ENCODE peak calls at places on chromosomes 2 and 18, in four cellular contexts. One of them, this sample, is unnamed.

GRCh38 chr2:102159295-102159694 is 16.7 kb downstream of the IL1R1 start:
- DNase-seq in stromal cell of bone marrow: no peak
- DNase-seq in HTR-8/SVneo: no peak
- DNase-seq in substantia nigra: no peak
- DNase-seq in this sample: peak

GRCh38 chr2:100416397-100416938 is 1.0 kb downstream of the CHST10 start:
- DNase-seq in stromal cell of bone marrow: no peak
- DNase-seq in HTR-8/SVneo: no peak
- DNase-seq in substantia nigra: no peak
- DNase-seq in this sample: no peak

GRCh38 chr2:49490710-49491109 is 336.4 kb upstream of the FSHR start:
- DNase-seq in stromal cell of bone marrow: no peak
- DNase-seq in HTR-8/SVneo: no peak
- DNase-seq in substantia nigra: peak
- DNase-seq in this sample: no peak

GRCh38 chr2:174888136-174888535 is 117.0 kb downstream of the CHN1 start:
- DNase-seq in stromal cell of bone marrow: no peak
- DNase-seq in HTR-8/SVneo: no peak
- DNase-seq in substantia nigra: no peak
- DNase-seq in this sample: no peak

GRCh38 chr2:169676357-169676756 is 17.8 kb downstream of the CFAP210 start:
- DNase-seq in stromal cell of bone marrow: no peak
- DNase-seq in HTR-8/SVneo: no peak
- DNase-seq in substantia nigra: no peak
- DNase-seq in this sample: no peak

GRCh38 chr2:232643147-232643425 is 9.7 kb downstream of the EFHD1 start:
- DNase-seq in stromal cell of bone marrow: no peak
- DNase-seq in HTR-8/SVneo: no peak
- DNase-seq in substantia nigra: no peak
- DNase-seq in this sample: no peak

GRCh38 chr18:9321017-9321452 is 13.5 kb upstream of the TWSG1 start:
- DNase-seq in stromal cell of bone marrow: no peak
- DNase-seq in HTR-8/SVneo: no peak
- DNase-seq in substantia nigra: no peak
- DNase-seq in this sample: peak

GRCh38 chr2:60883896-60884295 is 2.5 kb downstream of the REL start:
- DNase-seq in stromal cell of bone marrow: no peak
- DNase-seq in HTR-8/SVneo: no peak
- DNase-seq in substantia nigra: no peak
- DNase-seq in this sample: no peak

GRCh38 chr2:88342749-88343148 is 109.7 kb downstream of the FOXI3 start:
- DNase-seq in stromal cell of bone marrow: no peak
- DNase-seq in HTR-8/SVneo: no peak
- DNase-seq in substantia nigra: no peak
- DNase-seq in this sample: no peak

GRCh38 chr2:53583583-53583982 is 184.0 kb upstream of the CHAC2 start:
- DNase-seq in stromal cell of bone marrow: no peak
- DNase-seq in HTR-8/SVneo: no peak
- DNase-seq in substantia nigra: no peak
- DNase-seq in this sample: no peak

GRCh38 chr2:158781562-158781961 is 13.6 kb upstream of the DAPL1 start:
- DNase-seq in stromal cell of bone marrow: peak
- DNase-seq in HTR-8/SVneo: no peak
- DNase-seq in substantia nigra: no peak
- DNase-seq in this sample: peak

GRCh38 chr18:34809697-34810096 is 99.6 kb downstream of the DTNA start:
- DNase-seq in stromal cell of bone marrow: peak
- DNase-seq in HTR-8/SVneo: no peak
- DNase-seq in substantia nigra: peak
- DNase-seq in this sample: peak

GRCh38 chr18:68262697-68263293 is 452.1 kb downstream of the TMX3 start:
- DNase-seq in stromal cell of bone marrow: peak
- DNase-seq in HTR-8/SVneo: peak
- DNase-seq in substantia nigra: no peak
- DNase-seq in this sample: peak

GRCh38 chr2:120287183-120288015 is 34.7 kb downstream of the RALB start:
- DNase-seq in stromal cell of bone marrow: peak
- DNase-seq in HTR-8/SVneo: peak
- DNase-seq in substantia nigra: no peak
- DNase-seq in this sample: peak